ENCODE peak calls at places on chromosome 18, in five cellular contexts. M, A, J, I and V are unnamed samples. For H3K4me1, the result is how much of the 10 kb centered on the place peaks cover.

GRCh38 chr18:10850828-10851227 is 298.5 kb downstream of the PIEZO2 start:
- DNase-seq in M (no peak), A (no peak), J (no peak), I (no peak), V (no peak)

GRCh38 chr18:11154369-11154982 is 5.1 kb upstream of the PIEZO2 start:
- DNase-seq in M (no peak), A (no peak), J (peak), I (no peak), V (no peak)

GRCh38 chr18:2538844-2539243 is 32.5 kb downstream of the METTL4 start:
- DNase-seq in M (no peak), A (no peak), J (no peak), I (no peak), V (no peak)

GRCh38 chr18:28854964-28855363 is 678.0 kb upstream of the CDH2 start:
- DNase-seq in M (no peak), A (no peak), J (no peak), I (no peak), V (no peak)

GRCh38 chr18:50866765-50867164 is 12.2 kb upstream of the ME2 start:
- DNase-seq in M (no peak), A (no peak), J (peak), I (no peak), V (no peak)

GRCh38 chr18:47915229-47915628 is 15.2 kb downstream of the SMAD2 start:
- DNase-seq in M (no peak), A (no peak), J (no peak), I (no peak), V (no peak)

GRCh38 chr18:70221156-70221910 is 15.8 kb upstream of the RTTN start:
- DNase-seq in M (peak), A (no peak), J (no peak), I (no peak), V (no peak)

GRCh38 chr18:685438-685837 is 27.0 kb downstream of the ENOSF1 start:
- DNase-seq in M (no peak), A (no peak), J (no peak), I (no peak), V (no peak)

GRCh38 chr18:72871091-72871490 is 3.3 kb upstream of the NETO1 start:
- DNase-seq in M (no peak), A (no peak), J (peak), I (no peak), V (no peak)

GRCh38 chr18:49723648-49724180 is 89.6 kb downstream of the ACAA2 start:
- DNase-seq in M (no peak), A (peak), J (peak), I (no peak), V (no peak)

GRCh38 chr18:45083456-45083855 is 402.8 kb downstream of the SETBP1 start:
- DNase-seq in M (no peak), A (no peak), J (no peak), I (no peak), V (no peak)

GRCh38 chr18:36349552-36349951 is 52.0 kb downstream of the FHOD3 start:
- DNase-seq in M (no peak), A (no peak), J (no peak), I (no peak), V (no peak)

GRCh38 chr18:64259871-64260270 is 111.0 kb upstream of the LINC00305 start:
- DNase-seq in M (no peak), A (no peak), J (no peak), I (no peak), V (no peak)

GRCh38 chr18:44793186-44793585 is 112.5 kb downstream of the SETBP1 start:
- DNase-seq in M (no peak), A (no peak), J (no peak), I (no peak), V (no peak)

GRCh38 chr18:60826346-60826745 is 453.8 kb upstream of the MC4R start:
- DNase-seq in M (no peak), A (no peak), J (no peak), I (no peak), V (no peak)

GRCh38 chr18:8411492-8411891 is 197.7 kb upstream of the RAB12 start:
- DNase-seq in M (no peak), A (no peak), J (no peak), I (no peak), V (no peak)

GRCh38 chr18:63161728-63162195 is 157.8 kb downstream of the BCL2 start:
- DNase-seq in M (peak), A (no peak), J (peak), I (peak), V (peak)

GRCh38 chr18:805008-805754 is 6.9 kb downstream of the YES1 start:
- DNase-seq in M (no peak), A (no peak), J (no peak), I (no peak), V (no peak)

GRCh38 chr18:58661423-58661822 is 9.8 kb upstream of the MALT1 start:
- DNase-seq in M (no peak), A (no peak), J (peak), I (no peak), V (no peak)

GRCh38 chr18:58657494-58657893 is 13.8 kb upstream of the MALT1 start:
- DNase-seq in M (no peak), A (no peak), J (no peak), I (no peak), V (no peak)

GRCh38 chr18:58662118-58662517 is 9.1 kb upstream of the MALT1 start:
- DNase-seq in M (no peak), A (no peak), J (no peak), I (no peak), V (no peak)

GRCh38 chr18:58660915-58661314 is 10.3 kb upstream of the MALT1 start:
- DNase-seq in M (no peak), A (no peak), J (no peak), I (no peak), V (no peak)

DNA sequence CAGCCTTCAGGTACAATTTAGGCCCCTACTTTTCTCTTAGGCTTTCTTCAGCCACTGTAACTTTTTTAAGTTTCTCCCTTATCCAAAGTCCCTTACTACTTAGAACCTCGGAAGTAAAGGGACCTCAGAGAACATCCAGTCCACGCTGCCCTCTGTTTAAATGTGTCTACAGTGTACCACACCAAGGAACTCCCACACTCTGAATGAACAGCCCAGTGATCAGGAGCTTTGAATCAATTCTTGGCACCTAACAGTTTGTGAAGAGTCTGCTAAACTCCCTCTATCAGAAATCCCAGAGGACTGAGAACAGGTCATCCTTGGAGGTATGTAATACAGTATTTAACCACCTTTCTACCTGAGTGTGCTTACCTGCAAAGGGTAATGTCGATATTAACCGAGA is 11.6 kb upstream of the MALT1 start:
- DNase-seq in M (no peak), A (no peak), J (no peak), I (no peak), V (no peak)
- H3K4me1 ChIP-seq in M (under half), A (under half), J (under half), I (under half), V (under half)

DNA sequence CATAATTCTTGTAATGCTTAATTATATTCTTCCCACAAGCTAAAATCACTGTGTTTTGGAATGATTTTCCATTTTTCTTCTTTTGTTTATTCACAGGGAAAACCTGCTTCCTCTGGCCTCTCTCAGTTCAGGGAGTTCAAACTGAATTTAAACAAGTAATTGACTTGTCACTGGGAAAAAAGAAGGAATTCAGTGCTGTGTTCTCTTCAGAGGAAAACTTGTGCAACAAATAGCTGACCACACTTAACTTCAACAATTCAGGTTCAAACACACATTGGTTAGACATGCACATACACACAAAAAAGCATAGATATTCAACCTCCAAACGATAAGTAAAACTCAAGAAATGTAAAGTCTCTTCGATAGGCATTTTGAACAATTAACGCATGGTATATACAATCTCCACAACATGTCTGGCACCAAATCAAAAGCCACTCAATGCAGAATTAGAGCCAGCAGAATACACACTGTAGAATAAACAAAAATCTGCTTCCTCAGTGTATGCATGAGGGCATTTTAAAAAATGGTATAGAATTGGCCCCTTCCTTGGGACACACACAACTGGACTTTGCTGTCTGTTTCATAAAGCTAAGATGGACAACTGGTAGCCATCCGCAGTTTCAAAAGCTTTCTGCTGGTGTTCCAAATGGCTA is 269.0 kb downstream of the TCF4 start:
- DNase-seq in M (no peak), A (no peak), J (peak), I (no peak), V (no peak)
- H3K4me1 ChIP-seq in M (under half), A (under half), J (under half), I (under half), V (under half)

DNA sequence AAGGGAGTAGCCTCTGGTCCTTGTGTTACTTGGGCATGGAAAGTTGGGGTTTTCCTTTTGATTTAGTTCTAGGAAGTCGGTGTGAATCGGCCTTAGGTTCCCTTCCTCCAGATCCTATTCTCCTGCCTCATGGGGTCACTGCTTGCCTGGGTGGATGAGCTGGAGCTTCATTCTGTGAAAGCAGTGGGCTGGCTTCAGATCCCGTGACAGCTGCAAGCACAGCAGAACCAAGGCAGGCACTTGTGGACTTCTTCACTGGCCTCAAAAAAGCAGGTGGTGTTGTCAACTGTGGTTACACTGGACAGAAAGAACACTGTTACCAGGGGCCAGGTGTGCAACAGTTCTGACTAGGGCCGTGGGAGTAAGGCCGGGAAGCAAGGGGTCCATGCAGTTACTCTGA is 243.4 kb downstream of the LDLRAD4 start:
- DNase-seq in M (no peak), A (no peak), J (no peak), I (no peak), V (no peak)
- H3K4me1 ChIP-seq in M (under half), A (under half), J (under half), I (half or more), V (under half)

GRCh38 chr18:9705183-9705864 is 2.8 kb upstream of the RAB31 start:
- DNase-seq in M (peak), A (no peak), J (peak), I (no peak), V (no peak)
- H3K4me1 ChIP-seq in M (under half), A (under half), J (under half), I (under half), V (under half)

DNA sequence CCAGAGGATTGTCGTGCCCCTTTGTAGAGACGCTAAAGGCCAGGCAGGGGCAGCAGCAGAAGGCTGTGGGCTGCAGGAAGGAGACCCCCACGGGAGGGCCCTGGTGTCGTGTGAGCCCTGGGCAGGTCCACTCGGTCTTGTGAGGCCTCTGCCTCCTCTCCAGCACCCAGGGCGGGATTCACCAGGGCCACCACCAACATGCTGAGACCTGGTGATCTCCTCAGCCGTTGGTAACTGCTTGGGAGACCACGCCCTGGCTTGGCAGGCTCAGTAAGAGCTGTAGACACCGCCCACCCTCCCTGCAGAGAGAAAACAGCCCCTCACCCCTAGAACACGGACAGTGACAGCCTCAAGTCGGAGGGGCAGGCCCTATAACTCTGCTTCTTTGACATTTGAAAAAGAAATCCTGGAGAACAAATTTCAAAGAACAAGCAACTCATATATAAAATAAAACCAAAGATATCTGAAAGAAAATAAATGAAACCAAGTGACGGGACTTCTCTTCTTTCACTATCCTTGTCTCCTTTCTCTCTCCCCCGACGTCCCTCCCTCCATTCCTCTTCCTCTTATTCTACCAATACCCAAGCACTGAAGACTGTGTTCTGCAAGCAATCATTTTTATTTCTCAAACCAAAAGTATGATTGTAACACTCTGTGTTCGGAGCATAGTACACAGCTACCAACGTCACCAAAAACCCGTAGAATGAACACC is 21.0 kb downstream of the MBP start:
- DNase-seq in M (peak), A (no peak), J (no peak), I (no peak), V (peak)
- H3K4me1 ChIP-seq in M (under half), A (under half), J (under half), I (half or more), V (half or more)

GRCh38 chr18:77701977-77702376 is 452.3 kb downstream of the GALR1 start:
- DNase-seq in M (no peak), A (no peak), J (no peak), I (no peak), V (no peak)

GRCh38 chr18:77702686-77703085 is 453.0 kb downstream of the GALR1 start:
- DNase-seq in M (no peak), A (no peak), J (peak), I (no peak), V (no peak)

GRCh38 chr18:77705301-77705700 is 455.7 kb downstream of the GALR1 start:
- DNase-seq in M (no peak), A (no peak), J (no peak), I (no peak), V (no peak)

GRCh38 chr18:77700051-77700450 is 450.4 kb downstream of the GALR1 start:
- DNase-seq in M (no peak), A (no peak), J (no peak), I (no peak), V (no peak)
- H3K4me1 ChIP-seq in M (under half), A (under half), J (under half), I (under half), V (under half)

DNA sequence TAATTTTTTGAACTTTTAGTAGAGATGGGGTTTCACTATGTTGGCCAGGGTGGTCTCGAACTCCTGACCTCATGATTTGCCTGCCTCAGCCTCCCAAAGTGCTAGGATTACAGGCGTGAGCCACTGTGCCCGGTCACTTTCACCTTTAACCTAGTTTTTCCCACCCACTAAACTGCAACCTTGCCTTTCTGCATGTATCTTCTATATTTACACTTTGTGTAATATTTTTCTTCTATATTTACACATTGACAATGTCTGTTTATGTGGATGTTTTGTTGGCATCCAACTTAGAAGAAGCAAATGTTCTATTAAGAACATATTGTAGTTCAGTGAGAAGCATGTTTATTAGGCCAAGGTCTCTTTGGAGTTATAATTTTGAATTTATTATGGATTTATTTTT is 26.7 kb downstream of the SNRPD1 start:
- DNase-seq in M (no peak), A (no peak), J (no peak), I (no peak), V (no peak)
- H3K4me1 ChIP-seq in M (under half), A (under half), J (under half), I (under half), V (under half)

GRCh38 chr18:79944746-79945117 is 6.7 kb downstream of the SLC66A2 start:
- DNase-seq in M (no peak), A (no peak), J (no peak), I (no peak), V (no peak)
- H3K4me1 ChIP-seq in M (under half), A (half or more), J (under half), I (under half), V (half or more)